ENCODE peak calls at places on chromosomes 12 and 14, in four cellular contexts. J is AG04450, U is NB4, S is tibial artery. P is an unnamed sample.

GRCh38 chr14:23349156-23349845 is 3.4 kb downstream of the SLC22A17 start:
- DNase-seq in U (no peak), S (no peak), J (no peak), P (no peak)

GRCh38 chr12:14313379-14313778 is 52.1 kb upstream of the ATF7IP start:
- DNase-seq in U (no peak), S (no peak), J (no peak), P (peak)

GRCh38 chr12:52264435-52264825 is 10.0 kb upstream of the KRT86 start:
- DNase-seq in S (no peak), U (no peak), J (no peak), P (no peak)

GRCh38 chr12:53466640-53467039 is 14.7 kb downstream of the PCBP2 start:
- DNase-seq in S (no peak), J (no peak), U (no peak), P (no peak)

GRCh38 chr12:108856428-108857157 is 790 bp downstream of the SSH1 start:
- DNase-seq in J (no peak), U (peak), S (peak), P (peak)

GRCh38 chr12:98983647-98984046 is 338.6 kb downstream of the APAF1 start:
- DNase-seq in S (no peak), J (no peak), U (no peak), P (no peak)

GRCh38 chr14:66288511-66288910 is 197.7 kb upstream of the CCDC196 start:
- DNase-seq in U (no peak), S (no peak), J (no peak), P (no peak)

GRCh38 chr12:52870361-52871290 is 21.8 kb upstream of the KRT78 start:
- DNase-seq in S (no peak), J (no peak), U (peak), P (peak)

GRCh38 chr14:76717508-76717907 is 43.8 kb upstream of the VASH1 start:
- DNase-seq in J (no peak), U (peak), S (no peak), P (no peak)

GRCh38 chr14:92978229-92979021 is 55.5 kb downstream of the CHGA start:
- DNase-seq in U (no peak), J (no peak), S (no peak), P (no peak)

GRCh38 chr12:115341442-115341841 is 657.5 kb upstream of the TBX3 start:
- DNase-seq in S (peak), U (no peak), J (peak), P (peak)

GRCh38 chr12:71392521-71393145 is 47.0 kb upstream of the LGR5 start:
- DNase-seq in U (peak), S (no peak), J (peak), P (peak)

GRCh38 chr14:96614528-96614927 is 112.3 kb downstream of the PAPOLA start:
- DNase-seq in S (no peak), U (no peak), J (no peak), P (no peak)

GRCh38 chr12:6335451-6336078 is 6.3 kb downstream of the TNFRSF1A start:
- DNase-seq in S (peak), J (peak), U (peak), P (peak)

GRCh38 chr12:24111591-24111990 is 162.1 kb upstream of the SOX5 start:
- DNase-seq in S (no peak), U (no peak), J (no peak), P (no peak)

GRCh38 chr14:56953884-56954283 is 143.6 kb upstream of the OTX2 start:
- DNase-seq in S (no peak), U (no peak), J (no peak), P (no peak)

GRCh38 chr14:34331728-34332623 is 130.1 kb downstream of the SPTSSA start:
- DNase-seq in U (peak), S (peak), J (no peak), P (peak)

GRCh38 chr14:38098074-38098846 is 109.4 kb upstream of the SSTR1 start:
- DNase-seq in U (no peak), J (peak), S (no peak), P (peak)

GRCh38 chr14:50943261-50943942 is 881 bp downstream of the PYGL start:
- DNase-seq in S (peak), U (peak), J (no peak), P (no peak)

DNA sequence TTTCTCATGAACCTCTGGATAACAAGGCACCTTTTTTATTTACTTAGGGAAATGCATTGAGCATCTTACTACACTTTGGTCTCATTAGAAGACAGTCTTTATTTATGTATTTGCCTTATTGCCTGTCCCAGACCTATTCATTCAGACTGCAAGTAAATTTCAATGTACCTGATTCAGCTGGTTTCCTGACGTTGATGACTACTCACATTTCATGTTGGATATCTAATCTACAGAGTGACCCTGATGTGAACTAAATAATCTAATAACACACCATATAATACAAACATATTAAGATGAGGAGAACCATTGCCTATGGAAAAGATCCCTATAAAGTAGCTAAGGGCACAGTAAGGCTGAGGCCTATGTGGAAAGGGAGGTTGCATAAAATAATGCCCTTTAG is 267.7 kb downstream of the SLC6A15 start:
- DNase-seq in U (no peak), J (no peak), S (no peak), P (no peak)
- TF ChIP-seq CTCF in U (no peak), J (no peak), S (no peak), P (no peak)

GRCh38 chr12:49190317-49190716 is 1.4 kb upstream of the TUBA1A start:
- DNase-seq in S (no peak), J (no peak), U (peak), P (no peak)

GRCh38 chr12:49189731-49190314 is 943 bp upstream of the TUBA1A start:
- DNase-seq in S (no peak), J (no peak), U (no peak), P (no peak)

GRCh38 chr12:49187184-49187583 is 1.7 kb downstream of the TUBA1A start:
- DNase-seq in S (peak), U (no peak), J (no peak), P (peak)

GRCh38 chr12:49188916-49189367 is at the start of gene TUBA1A:
- DNase-seq in S (peak), U (peak), J (peak), P (peak)

DNA sequence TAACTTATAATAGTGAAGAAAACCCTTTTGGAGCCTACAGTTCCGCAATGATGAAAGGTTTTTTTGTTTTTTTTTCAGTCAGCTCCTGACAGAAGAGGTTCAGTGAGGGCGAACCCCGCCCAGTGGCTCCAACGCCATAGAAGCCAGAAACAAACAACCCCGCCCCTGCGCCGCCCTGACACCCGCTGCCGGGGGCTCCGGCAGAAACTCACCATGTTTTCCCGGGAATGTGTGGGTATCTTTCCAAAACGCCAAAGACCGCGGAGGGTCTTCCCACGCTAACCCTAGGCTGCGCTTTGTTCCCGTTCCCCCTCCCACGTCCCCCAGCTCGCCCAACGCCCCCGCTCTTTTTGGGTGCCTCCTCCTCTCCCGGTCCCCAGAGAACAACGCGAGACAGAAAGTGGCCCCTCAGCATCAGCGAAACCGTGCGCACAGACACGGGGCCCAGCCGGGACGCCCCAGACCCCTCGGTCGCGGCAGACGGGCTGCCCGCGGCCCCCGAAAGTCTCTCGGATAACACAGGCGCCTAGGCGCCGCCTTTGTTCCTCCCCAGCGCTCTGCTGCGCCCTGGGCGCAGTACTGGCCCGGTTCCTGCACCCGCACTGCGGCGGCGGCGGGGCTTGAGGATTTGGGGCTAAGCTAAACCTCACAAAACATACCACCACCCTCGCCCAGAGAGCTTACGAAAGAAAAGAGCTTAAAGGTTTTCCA is 520 bp downstream of the TUBA1A start:
- DNase-seq in S (peak), U (peak), J (no peak), P (peak)
- TF ChIP-seq CTCF in S (no peak), U (no peak), J (no peak), P (no peak)

GRCh38 chr14:101029668-101030290 is 126.3 kb upstream of the RTL1 start:
- DNase-seq in U (no peak), S (no peak), J (no peak), P (no peak)
- TF ChIP-seq CTCF in U (no peak), S (no peak), J (no peak), P (no peak)

GRCh38 chr12:31362759-31363415 is 36.9 kb upstream of the SINHCAF start:
- DNase-seq in U (peak), J (no peak), S (no peak), P (no peak)

GRCh38 chr12:31363826-31364225 is 37.9 kb upstream of the SINHCAF start:
- DNase-seq in S (no peak), U (no peak), J (no peak), P (no peak)

GRCh38 chr12:31363416-31363809 is 37.5 kb upstream of the SINHCAF start:
- DNase-seq in J (no peak), S (no peak), U (peak), P (no peak)

GRCh38 chr12:31361730-31362114 is 35.8 kb upstream of the SINHCAF start:
- DNase-seq in U (no peak), J (no peak), S (no peak), P (no peak)

DNA sequence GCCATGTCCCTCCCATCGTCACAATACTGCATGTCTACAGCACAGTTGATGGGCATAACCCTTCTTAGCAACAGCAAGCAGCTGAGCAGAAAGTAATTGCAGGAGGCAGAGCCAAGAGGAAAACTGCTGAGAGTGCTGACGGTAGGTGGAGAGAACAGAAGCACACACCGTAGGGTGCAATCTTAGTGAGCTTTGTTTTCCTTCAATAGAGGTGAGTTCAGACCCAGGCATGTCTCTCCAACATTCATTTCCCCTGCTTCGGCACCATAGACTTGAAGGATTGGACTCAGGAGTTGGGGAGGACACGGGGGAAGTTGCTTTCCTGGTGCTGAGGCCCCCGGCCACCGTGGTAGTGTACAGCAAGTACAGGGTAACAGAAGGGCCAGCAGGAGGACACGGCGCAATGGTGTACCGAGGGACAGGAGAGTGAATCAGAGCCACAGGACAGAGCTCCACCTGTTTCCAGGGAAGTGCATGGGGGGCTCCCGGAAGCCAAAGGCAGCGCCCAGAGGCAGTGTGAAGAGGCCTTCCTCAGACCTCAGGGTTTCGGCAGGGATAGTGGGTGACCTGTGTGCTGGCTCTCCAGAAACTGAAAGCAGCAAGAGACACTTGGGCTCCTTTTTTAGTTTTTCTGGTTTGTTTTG is 36.3 kb upstream of the SINHCAF start:
- DNase-seq in U (peak), J (no peak), S (no peak), P (no peak)
- TF ChIP-seq CTCF in U (no peak), J (no peak), S (no peak), P (no peak)

P was measured in HFFc6.